ENCODE peak calls at places on chromosomes 1 and 21, in four cellular contexts. One of them, this sample, is unnamed.

GRCh38 chr1:15038232-15039016 is 115.1 kb upstream of the TMEM51 start:
- DNase-seq in NCI-H460: peak; percentile 15
- DNase-seq in neuronal stem cell: no peak
- DNase-seq in neural progenitor cell: peak; percentile 59
- DNase-seq in this sample: peak; percentile 57

GRCh38 chr1:43446388-43446740 is 7.4 kb downstream of the HYI start:
- DNase-seq in NCI-H460: no peak
- DNase-seq in neuronal stem cell: no peak
- DNase-seq in neural progenitor cell: no peak
- DNase-seq in this sample: no peak

GRCh38 chr1:117628343-117628742 is 22.5 kb downstream of the TENT5C start:
- DNase-seq in NCI-H460: no peak
- DNase-seq in neuronal stem cell: no peak
- DNase-seq in neural progenitor cell: no peak
- DNase-seq in this sample: no peak

GRCh38 chr1:156444407-156445001 is 56.1 kb downstream of the MEF2D start:
- DNase-seq in NCI-H460: peak; percentile 63
- DNase-seq in neuronal stem cell: no peak
- DNase-seq in neural progenitor cell: peak; percentile 83
- DNase-seq in this sample: peak; percentile 36

GRCh38 chr1:208456487-208456886 is 212.3 kb upstream of the PLXNA2 start:
- DNase-seq in NCI-H460: no peak
- DNase-seq in neuronal stem cell: no peak
- DNase-seq in neural progenitor cell: no peak
- DNase-seq in this sample: no peak

GRCh38 chr1:2587071-2587859 is 688 bp downstream of the PRXL2B start:
- DNase-seq in NCI-H460: no peak
- DNase-seq in neuronal stem cell: peak; percentile 38
- DNase-seq in neural progenitor cell: peak; percentile 70
- DNase-seq in this sample: no peak

GRCh38 chr21:40719615-40720014 is 127.3 kb downstream of the DSCAM start:
- DNase-seq in NCI-H460: no peak
- DNase-seq in neuronal stem cell: no peak
- DNase-seq in neural progenitor cell: no peak
- DNase-seq in this sample: no peak

GRCh38 chr21:34280389-34280795 is 83.4 kb upstream of the KCNE2 start:
- DNase-seq in NCI-H460: no peak
- DNase-seq in neuronal stem cell: no peak
- DNase-seq in neural progenitor cell: no peak
- DNase-seq in this sample: no peak

GRCh38 chr1:12412439-12412838 is 182.6 kb downstream of the VPS13D start:
- DNase-seq in NCI-H460: no peak
- DNase-seq in neuronal stem cell: no peak
- DNase-seq in neural progenitor cell: no peak
- DNase-seq in this sample: no peak

GRCh38 chr1:230570724-230571390 is 71.4 kb upstream of the COG2 start:
- DNase-seq in NCI-H460: no peak
- DNase-seq in neuronal stem cell: no peak
- DNase-seq in neural progenitor cell: no peak
- DNase-seq in this sample: no peak

GRCh38 chr1:110967256-110967655 is 3.5 kb upstream of the LRIF1 start:
- DNase-seq in NCI-H460: no peak
- DNase-seq in neuronal stem cell: no peak
- DNase-seq in neural progenitor cell: no peak
- DNase-seq in this sample: no peak

GRCh38 chr1:67261646-67262045 is 46.0 kb upstream of the IL12RB2 start:
- DNase-seq in NCI-H460: no peak
- DNase-seq in neuronal stem cell: no peak
- DNase-seq in neural progenitor cell: peak; percentile 44
- DNase-seq in this sample: peak; percentile 66

GRCh38 chr1:1806890-1807289 is 28.6 kb upstream of the NADK start:
- DNase-seq in NCI-H460: no peak
- DNase-seq in neuronal stem cell: no peak
- DNase-seq in neural progenitor cell: no peak
- DNase-seq in this sample: no peak

GRCh38 chr1:23936481-23937176 is 23.0 kb upstream of the PNRC2 start:
- DNase-seq in NCI-H460: no peak
- DNase-seq in neuronal stem cell: no peak
- DNase-seq in neural progenitor cell: peak; percentile 65
- DNase-seq in this sample: peak; percentile 50

GRCh38 chr1:42333662-42334239 is 1.3 kb downstream of the FOXJ3 start:
- DNase-seq in NCI-H460: no peak
- DNase-seq in neuronal stem cell: no peak
- DNase-seq in neural progenitor cell: peak; percentile 18
- DNase-seq in this sample: no peak

GRCh38 chr1:243312962-243313634 is 57.3 kb downstream of the SDCCAG8 start:
- DNase-seq in NCI-H460: no peak
- DNase-seq in neuronal stem cell: no peak
- DNase-seq in neural progenitor cell: no peak
- DNase-seq in this sample: no peak

GRCh38 chr1:4730078-4730477 is 75.7 kb downstream of the AJAP1 start:
- DNase-seq in NCI-H460: no peak
- DNase-seq in neuronal stem cell: no peak
- DNase-seq in neural progenitor cell: no peak
- DNase-seq in this sample: no peak

GRCh38 chr1:172345077-172345476 is 75.4 kb upstream of the C1orf105 start:
- DNase-seq in NCI-H460: no peak
- DNase-seq in neuronal stem cell: no peak
- DNase-seq in neural progenitor cell: no peak
- DNase-seq in this sample: no peak

This sample was measured in HAP-1.